ENCODE peak calls at places on chromosomes 1 and 21, in eight cellular contexts. N is WTC11; H is neural progenitor cell; Z is CD4-positive, alpha-beta T cell; J is A549; K is upper lobe of right lung; C is bronchial epithelial cell; V is GM23338. Q is an unnamed sample.
A peak's percentile ranks its signal among the peaks of the same experiment; 100 is the strongest.

GRCh38 chr1:212073490-212073889 is 37.9 kb downstream of the DTL start:
- DNase-seq in N (no peak), H (no peak), Z (no peak), J (no peak), K (no peak), C (no peak), V (no peak), Q (no peak)

GRCh38 chr1:177278626-177279390 is 108.0 kb downstream of the BRINP2 start:
- DNase-seq in N (peak; percentile 22), H (no peak), Z (no peak), J (no peak), K (peak; percentile 57), C (peak; percentile 87), V (peak; percentile 7), Q (no peak)

GRCh38 chr1:183633676-183634343 is 1.8 kb downstream of the ARPC5 start:
- DNase-seq in N (no peak), H (peak; percentile 51), Z (no peak), J (peak; percentile 83), K (no peak), C (peak; percentile 75), V (peak; percentile 72), Q (peak; percentile 31)

GRCh38 chr21:32359719-32360260 is 33.0 kb downstream of the URB1 start:
- DNase-seq in N (no peak), H (no peak), Z (no peak), J (peak; percentile 43), K (no peak), C (no peak), V (no peak), Q (peak; percentile 17)

GRCh38 chr1:153940756-153941155 is 5.8 kb downstream of the DENND4B start:
- DNase-seq in N (no peak), H (no peak), Z (no peak), J (no peak), K (peak; percentile 44), C (no peak), V (no peak), Q (no peak)

GRCh38 chr1:24988560-24988912 is 58.5 kb upstream of the RUNX3 start:
- DNase-seq in N (no peak), H (no peak), Z (no peak), J (no peak), K (no peak), C (no peak), V (no peak), Q (no peak)

GRCh38 chr1:94218332-94218731 is 19.1 kb downstream of the ARHGAP29 start:
- DNase-seq in N (no peak), H (no peak), Z (no peak), J (no peak), K (no peak), C (no peak), V (no peak), Q (no peak)

GRCh38 chr1:65009176-65009575 is 42.8 kb upstream of the JAK1 start:
- DNase-seq in N (no peak), H (no peak), Z (no peak), J (no peak), K (no peak), C (no peak), V (no peak), Q (no peak)

GRCh38 chr1:162470216-162470615 is 27.4 kb upstream of the UHMK1 start:
- DNase-seq in N (no peak), H (no peak), Z (no peak), J (no peak), K (no peak), C (no peak), V (no peak), Q (no peak)

GRCh38 chr1:9850442-9851162 is 26.8 kb upstream of the CLSTN1 start:
- DNase-seq in N (peak; percentile 48), H (no peak), Z (no peak), J (no peak), K (no peak), C (no peak), V (peak; percentile 48), Q (no peak)

GRCh38 chr1:94759188-94759587 is 61.0 kb upstream of the SLC44A3 start:
- DNase-seq in N (no peak), H (no peak), Z (no peak), J (no peak), K (no peak), C (no peak), V (no peak), Q (no peak)

GRCh38 chr1:241391926-241392710 is 35.1 kb upstream of the RGS7 start:
- DNase-seq in N (no peak), H (no peak), Z (no peak), J (no peak), K (no peak), C (peak; percentile 26), V (no peak), Q (no peak)

GRCh38 chr1:226223157-226223785 is at the start of gene MIXL1:
- DNase-seq in N (peak; percentile 69), H (peak; percentile 37), Z (no peak), J (no peak), K (no peak), C (no peak), V (peak; percentile 78), Q (peak; percentile 7)

GRCh38 chr1:19640363-19641316 is 3.5 kb upstream of the NBL1 start:
- DNase-seq in N (peak; percentile 73), H (peak; percentile 94), Z (no peak), J (peak; percentile 41), K (no peak), C (peak; percentile 85), V (peak; percentile 88), Q (peak; percentile 55)

GRCh38 chr1:1324084-1324523 is 356 bp downstream of the INTS11 start:
- DNase-seq in N (no peak), H (no peak), Z (no peak), J (no peak), K (no peak), C (no peak), V (no peak), Q (no peak)

GRCh38 chr1:155003766-155004351 is 1.3 kb downstream of the ZBTB7B start:
- DNase-seq in N (peak; percentile 70), H (peak; percentile 59), Z (no peak), J (peak; percentile 85), K (peak; percentile 89), C (no peak), V (peak; percentile 87), Q (peak; percentile 78)

GRCh38 chr1:207030522-207031009 is 2.0 kb downstream of the C1orf116 start:
- DNase-seq in N (no peak), H (no peak), Z (no peak), J (no peak), K (no peak), C (peak; percentile 58), V (no peak), Q (no peak)

GRCh38 chr1:28807046-28807445 is 4.9 kb upstream of the OPRD1 start:
- DNase-seq in N (no peak), H (no peak), Z (no peak), J (no peak), K (no peak), C (no peak), V (peak; percentile 37), Q (no peak)

GRCh38 chr1:2300004-2300771 is 72.1 kb downstream of the SKI start:
- DNase-seq in N (no peak), H (no peak), Z (peak; percentile 72), J (no peak), K (no peak), C (no peak), V (no peak), Q (no peak)

GRCh38 chr1:39976732-39977131 is 21.8 kb downstream of the MFSD2A start:
- DNase-seq in N (peak; percentile 27), H (peak; percentile 51), Z (no peak), J (no peak), K (no peak), C (peak; percentile 50), V (peak; percentile 72), Q (no peak)

GRCh38 chr1:39979654-39980053 is 24.7 kb downstream of the MFSD2A start:
- DNase-seq in N (peak; percentile 23), H (no peak), Z (no peak), J (no peak), K (no peak), C (no peak), V (peak; percentile 42), Q (no peak)

GRCh38 chr1:39980555-39981313 is 25.8 kb downstream of the MFSD2A start:
- DNase-seq in N (no peak), H (no peak), Z (no peak), J (no peak), K (peak; percentile 23), C (peak; percentile 44), V (no peak), Q (no peak)

GRCh38 chr1:39973503-39974135 is 18.7 kb downstream of the MFSD2A start:
- DNase-seq in N (peak; percentile 82), H (peak; percentile 82), Z (peak; percentile 67), J (peak; percentile 59), K (peak; percentile 89), C (peak; percentile 57), V (peak; percentile 88), Q (peak; percentile 77)

GRCh38 chr1:39977202-39977601 is 22.3 kb downstream of the MFSD2A start:
- DNase-seq in N (no peak), H (no peak), Z (no peak), J (no peak), K (no peak), C (peak; percentile 66), V (no peak), Q (no peak)
- TF ChIP-seq CTCF in N (no peak), H (no peak), Z (no peak), J (no peak), K (no peak), C (no peak), V (no peak), Q (no peak)

GRCh38 chr1:51170342-51170741 is 65.7 kb upstream of the RNF11 start:
- DNase-seq in N (no peak), H (no peak), Z (no peak), J (peak; percentile 55), K (no peak), C (peak; percentile 98), V (no peak), Q (no peak)
- TF ChIP-seq CTCF in N (no peak), H (no peak), Z (no peak), J (no peak), K (no peak), C (no peak), V (no peak), Q (no peak)

GRCh38 chr1:229922249-229922648 is 144.8 kb upstream of the GALNT2 start:
- DNase-seq in N (no peak), H (no peak), Z (no peak), J (no peak), K (no peak), C (no peak), V (no peak), Q (no peak)

GRCh38 chr1:229924639-229925038 is 142.4 kb upstream of the GALNT2 start:
- DNase-seq in N (no peak), H (no peak), Z (no peak), J (no peak), K (no peak), C (no peak), V (no peak), Q (no peak)

DNA sequence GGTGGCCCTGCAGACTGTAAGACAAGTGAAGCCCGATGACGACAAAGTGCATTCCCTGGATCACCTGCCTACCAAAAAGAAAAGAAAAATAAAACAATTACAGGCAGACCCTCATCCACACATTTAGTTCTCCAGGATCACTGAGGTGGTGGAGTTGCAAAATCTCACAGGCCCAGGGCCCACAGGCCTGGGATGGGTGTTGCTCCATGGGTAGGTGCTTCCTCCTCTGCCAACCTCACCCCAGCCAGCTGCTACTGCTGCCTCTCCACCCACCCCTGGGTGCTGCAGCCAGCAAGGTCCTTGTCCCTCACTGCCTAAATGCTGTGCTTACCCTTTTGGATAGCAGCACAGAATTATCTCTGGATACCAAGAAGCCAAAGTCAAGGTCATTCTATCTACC is 146.4 kb upstream of the GALNT2 start:
- DNase-seq in N (no peak), H (no peak), Z (no peak), J (no peak), K (no peak), C (no peak), V (no peak), Q (no peak)
- TF ChIP-seq CTCF in N (no peak), H (no peak), Z (no peak), J (no peak), K (no peak), C (no peak), V (no peak), Q (no peak)

GRCh38 chr1:161227196-161227871 is 1.5 kb downstream of the TOMM40L start:
- DNase-seq in N (peak; percentile 87), H (peak; percentile 91), Z (peak; percentile 88), J (peak; percentile 72), K (peak; percentile 90), C (peak; percentile 57), V (peak; percentile 92), Q (peak; percentile 89)
- TF ChIP-seq CTCF in N (peak; percentile 94), H (peak; percentile 90), Z (peak; percentile 90), J (peak; percentile 91), K (peak; percentile 93), C (peak; percentile 82), V (peak; percentile 94), Q (peak; percentile 88)

Q was measured in Calu3.